ENCODE peak calls at places on chromosomes 4 and X, in nine cellular contexts. W is nucleus accumbens; D is HEK293T; Q is T-cell; K is iris pigment epithelial cell; L is stimulated activated CD4-positive, alpha-beta T cell treated with anti-CD3 and anti-CD28 coated beads, Interleukin-12 subunit alpha, Interleukin-12 subunit beta, amount 100 ng/mL, for 48 hours; Y is suprapubic skin; E is activated CD4-positive, alpha-beta T cell treated with anti-CD3 and anti-CD28 coated beads for 1 hour; I is GM23338. M is an unnamed sample.
A peak's percentile ranks its signal among the peaks of the same experiment; 100 is the strongest.

GRCh38 chr4:63459329-63459728 is 949.9 kb downstream of the TECRL start:
- DNase-seq in W (no peak), D (no peak), Q (no peak), K (no peak), L (no peak), Y (no peak), E (no peak), I (no peak), M (no peak)

GRCh38 chrX:8748855-8749254 is 16.9 kb upstream of the ANOS1 start:
- DNase-seq in W (no peak), D (peak; percentile 33), Q (no peak), K (peak; percentile 50), L (no peak), Y (no peak), E (no peak), I (peak; percentile 59), M (peak; percentile 61)

GRCh38 chr4:165656829-165657467 is 216.1 kb upstream of the TLL1 start:
- DNase-seq in W (no peak), D (no peak), Q (no peak), K (no peak), L (no peak), Y (no peak), E (no peak), I (peak; percentile 41), M (no peak)

GRCh38 chr4:187666634-187667033 is 328.9 kb upstream of the ZFP42 start:
- DNase-seq in W (no peak), D (no peak), Q (no peak), K (peak; percentile 16), L (no peak), Y (no peak), E (no peak), I (no peak), M (no peak)

GRCh38 chr4:113444386-113444785 is 317.2 kb downstream of the CAMK2D start:
- DNase-seq in W (no peak), D (no peak), Q (no peak), K (peak; percentile 76), L (no peak), Y (no peak), E (no peak), I (no peak), M (peak; percentile 68)

GRCh38 chr4:1640110-1640509 is 44.0 kb downstream of the FAM53A start:
- DNase-seq in W (no peak), D (no peak), Q (no peak), K (no peak), L (no peak), Y (peak; percentile 78), E (no peak), I (no peak), M (no peak)

GRCh38 chrX:31603411-31604120 is 531.7 kb upstream of the FTHL17 start:
- DNase-seq in W (no peak), D (no peak), Q (no peak), K (peak; percentile 75), L (no peak), Y (no peak), E (no peak), I (no peak), M (peak; percentile 29)

GRCh38 chr4:45423876-45424275 is 697.5 kb upstream of the GNPDA2 start:
- DNase-seq in W (no peak), D (no peak), Q (no peak), K (no peak), L (no peak), Y (no peak), E (no peak), I (no peak), M (no peak)

GRCh38 chr4:125456075-125456474 is 141.3 kb downstream of the FAT4 start:
- DNase-seq in W (no peak), D (no peak), Q (no peak), K (no peak), L (no peak), Y (no peak), E (no peak), I (no peak), M (no peak)

GRCh38 chr4:5863461-5864113 is 29.3 kb downstream of the CRMP1 start:
- DNase-seq in W (no peak), D (no peak), Q (no peak), K (peak; percentile 97), L (peak; percentile 50), Y (no peak), E (no peak), I (peak; percentile 46), M (peak; percentile 81)

GRCh38 chr4:99209671-99210070 is 9.4 kb downstream of the ADH6 start:
- DNase-seq in W (no peak), D (no peak), Q (no peak), K (peak; percentile 20), L (no peak), Y (no peak), E (no peak), I (no peak), M (peak; percentile 22)

GRCh38 chrX:154096140-154097002 is 1.1 kb downstream of the MECP2 start:
- DNase-seq in W (no peak), D (no peak), Q (no peak), K (peak; percentile 27), L (no peak), Y (no peak), E (no peak), I (no peak), M (peak; percentile 27)

GRCh38 chr4:34619531-34620109 is 1624.7 kb downstream of the ARAP2 start:
- DNase-seq in W (no peak), D (no peak), Q (no peak), K (peak; percentile 10), L (no peak), Y (no peak), E (no peak), I (no peak), M (no peak)

GRCh38 chr4:99061048-99061447 is 27.5 kb downstream of the ADH5 start:
- DNase-seq in W (no peak), D (no peak), Q (no peak), K (no peak), L (no peak), Y (no peak), E (no peak), I (no peak), M (no peak)

GRCh38 chr4:180190382-180190781 is 2052.8 kb upstream of the TENM3 start:
- DNase-seq in W (no peak), D (no peak), Q (no peak), K (no peak), L (no peak), Y (no peak), E (no peak), I (no peak), M (no peak)

GRCh38 chr4:156303708-156304107 is 350.0 kb upstream of the CTSO start:
- DNase-seq in W (no peak), D (no peak), Q (no peak), K (no peak), L (no peak), Y (no peak), E (no peak), I (no peak), M (no peak)

GRCh38 chr4:26032572-26033320 is 118.7 kb downstream of the SMIM20 start:
- DNase-seq in W (no peak), D (no peak), Q (no peak), K (peak; percentile 93), L (no peak), Y (no peak), E (no peak), I (no peak), M (no peak)

GRCh38 chrX:132444936-132445335 is 43.9 kb downstream of the MBNL3 start:
- DNase-seq in W (no peak), D (no peak), Q (no peak), K (no peak), L (no peak), Y (no peak), E (no peak), I (no peak), M (no peak)

GRCh38 chrX:50697691-50698090 is 116.3 kb downstream of the SHROOM4 start:
- DNase-seq in W (no peak), D (no peak), Q (no peak), K (peak; percentile 84), L (no peak), Y (no peak), E (no peak), I (peak; percentile 68), M (peak; percentile 81)

GRCh38 chr4:87042221-87042620 is 107.4 kb downstream of the AFF1 start:
- DNase-seq in W (no peak), D (no peak), Q (no peak), K (no peak), L (no peak), Y (no peak), E (no peak), I (no peak), M (no peak)

GRCh38 chr4:36747277-36748129 is 466.1 kb downstream of the DTHD1 start:
- DNase-seq in W (no peak), D (no peak), Q (no peak), K (no peak), L (no peak), Y (no peak), E (no peak), I (peak; percentile 52), M (no peak)

GRCh38 chr4:73520821-73521220 is 39.3 kb downstream of the AFM start:
- DNase-seq in W (no peak), D (no peak), Q (no peak), K (peak; percentile 59), L (no peak), Y (no peak), E (no peak), I (peak; percentile 51), M (no peak)

GRCh38 chr4:137610960-137611359 is 78.7 kb upstream of the PCDH18 start:
- DNase-seq in W (no peak), D (peak; percentile 15), Q (no peak), K (peak; percentile 40), L (no peak), Y (no peak), E (no peak), I (peak; percentile 64), M (peak; percentile 44)

GRCh38 chrX:6468716-6469115 is 66.2 kb downstream of the VCX3A start:
- DNase-seq in W (no peak), D (no peak), Q (no peak), K (no peak), L (no peak), Y (no peak), E (no peak), I (no peak), M (no peak)

GRCh38 chr4:68176500-68176899 is 46.8 kb upstream of the TMPRSS11F start:
- DNase-seq in W (no peak), D (no peak), Q (no peak), K (no peak), L (no peak), Y (no peak), E (no peak), I (no peak), M (peak; percentile 3)

GRCh38 chr4:20496078-20496477 is 204.2 kb upstream of the PACRGL start:
- DNase-seq in W (no peak), D (no peak), Q (no peak), K (peak; percentile 21), L (no peak), Y (no peak), E (no peak), I (no peak), M (no peak)

GRCh38 chrX:24676403-24677024 is 17.2 kb upstream of the POLA1 start:
- DNase-seq in W (no peak), D (peak; percentile 49), Q (no peak), K (no peak), L (no peak), Y (no peak), E (no peak), I (peak; percentile 50), M (peak; percentile 12)

GRCh38 chr4:139503622-139504166 is 49.8 kb downstream of the RAB33B start:
- DNase-seq in W (no peak), D (no peak), Q (no peak), K (no peak), L (no peak), Y (no peak), E (no peak), I (no peak), M (no peak)

GRCh38 chr4:152041304-152041703 is 280.5 kb upstream of the GATB start:
- DNase-seq in W (no peak), D (no peak), Q (no peak), K (no peak), L (no peak), Y (no peak), E (no peak), I (no peak), M (no peak)